ENCODE peak calls at places on chromosome 16, in six cellular contexts. E is heart left ventricle, U is dorsolateral prefrontal cortex, H is fibroblast of the aortic adventitia, C is uterus, T is heart right ventricle. B is an unnamed sample.

GRCh38 chr16:51508813-51509212 is 357.7 kb upstream of the SALL1 start:
- DNase-seq in C (peak), H (peak), U (no peak), E (no peak), T (no peak), B (no peak)

GRCh38 chr16:54816471-54816870 is 114.2 kb upstream of the IRX5 start:
- DNase-seq in C (no peak), U (no peak), E (no peak), T (no peak), H (no peak), B (no peak)

GRCh38 chr16:22358000-22358399 is 16.4 kb downstream of the CDR2 start:
- DNase-seq in C (no peak), E (no peak), H (no peak), T (no peak), U (no peak), B (no peak)

GRCh38 chr16:46620265-46621005 is 744 bp downstream of the SHCBP1 start:
- DNase-seq in E (no peak), T (no peak), U (no peak), C (no peak), H (no peak), B (no peak)

GRCh38 chr16:9813665-9814064 is 368.6 kb downstream of the GRIN2A start:
- DNase-seq in T (no peak), U (no peak), H (no peak), C (no peak), E (no peak), B (no peak)

GRCh38 chr16:87661561-87661960 is 59.3 kb downstream of the JPH3 start:
- DNase-seq in H (peak), C (no peak), E (peak), T (peak), U (no peak), B (no peak)

GRCh38 chr16:68416057-68417046 is 32.0 kb downstream of the SMPD3 start:
- DNase-seq in U (peak), H (no peak), C (no peak), T (no peak), E (no peak), B (no peak)

GRCh38 chr16:89120281-89120680 is 26.6 kb downstream of the ACSF3 start:
- DNase-seq in C (no peak), T (no peak), E (peak), U (no peak), H (no peak), B (no peak)

GRCh38 chr16:75377971-75378386 is 55.3 kb downstream of the CFDP1 start:
- DNase-seq in E (no peak), H (peak), C (peak), T (no peak), U (peak), B (no peak)

GRCh38 chr16:49440156-49441065 is 66.8 kb downstream of the C16orf78 start:
- DNase-seq in T (no peak), E (no peak), C (no peak), H (no peak), U (no peak), B (peak)

GRCh38 chr16:46790599-46791270 is 40.2 kb downstream of the C16orf87 start:
- DNase-seq in E (no peak), U (no peak), C (no peak), T (no peak), H (no peak), B (no peak)

GRCh38 chr16:19524866-19525723 is 1.4 kb downstream of the CCP110 start:
- DNase-seq in H (peak), T (no peak), C (no peak), U (no peak), E (no peak), B (no peak)

GRCh38 chr16:24717411-24717810 is 12.0 kb upstream of the TNRC6A start:
- DNase-seq in H (peak), E (no peak), C (no peak), T (no peak), U (no peak), B (no peak)

GRCh38 chr16:81522141-81522701 is 77.6 kb downstream of the CMIP start:
- DNase-seq in E (no peak), U (no peak), C (no peak), T (no peak), H (no peak), B (no peak)

GRCh38 chr16:69928856-69929400 is 22.2 kb upstream of the CLEC18A start:
- DNase-seq in C (no peak), E (no peak), H (no peak), T (no peak), U (no peak), B (no peak)

GRCh38 chr16:55526448-55526847 is 17.6 kb downstream of the LPCAT2 start:
- DNase-seq in C (no peak), T (no peak), H (peak), E (no peak), U (no peak), B (no peak)

GRCh38 chr16:380837-381787 is 666 bp downstream of the PGAP6 start:
- DNase-seq in C (no peak), E (peak), T (peak), H (no peak), U (no peak), B (no peak)

GRCh38 chr16:14475370-14476139 is 154.5 kb downstream of the PARN start:
- DNase-seq in H (peak), U (no peak), T (no peak), C (no peak), E (no peak), B (no peak)

GRCh38 chr16:21980032-21980431 is 20.9 kb downstream of the PDZD9 start:
- DNase-seq in E (no peak), T (no peak), C (no peak), U (no peak), H (no peak), B (no peak)

GRCh38 chr16:31063843-31064611 is 10.0 kb downstream of the ZNF668 start:
- DNase-seq in E (peak), T (no peak), H (no peak), U (no peak), C (no peak), B (no peak)

DNA sequence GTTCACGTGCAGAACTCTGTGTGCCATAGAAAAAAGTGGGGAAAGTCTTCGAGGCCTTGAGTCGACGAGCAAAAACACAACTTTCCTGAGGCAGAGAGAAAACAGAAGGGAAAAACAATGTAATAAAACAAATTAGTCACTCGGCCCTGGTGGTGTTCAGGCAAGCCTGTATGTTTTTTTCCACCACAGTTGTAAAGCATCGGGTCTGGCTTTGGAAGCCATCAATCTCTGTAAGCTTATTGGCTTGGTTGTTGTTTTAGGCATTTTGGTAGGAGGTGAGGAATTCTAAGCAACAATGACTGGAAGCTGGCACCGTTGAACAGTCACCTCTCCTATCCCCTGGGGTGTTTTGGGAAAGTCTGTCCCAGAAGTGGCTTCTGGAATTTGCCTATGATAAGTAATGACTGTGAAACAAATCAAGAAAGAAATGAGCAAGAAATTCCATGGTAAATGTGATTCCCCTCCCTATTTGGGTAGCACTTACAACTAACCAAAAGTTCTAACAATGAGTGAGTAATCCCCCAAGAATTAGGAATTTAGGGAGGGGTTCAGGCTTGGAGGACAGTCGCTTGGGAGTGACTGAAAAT is 2.8 kb downstream of the CDH13 start:
- DNase-seq in U (no peak), C (peak), E (no peak), T (no peak), H (peak), B (no peak)
- H3K4me3 ChIP-seq in U (no peak), C (no peak), E (no peak), T (no peak), H (no peak), B (no peak)

GRCh38 chr16:48044117-48044516 is 111.7 kb downstream of the ABCC12 start:
- DNase-seq in C (no peak), T (no peak), U (no peak), H (no peak), E (no peak), B (no peak)

GRCh38 chr16:48047755-48048154 is 108.0 kb downstream of the ABCC12 start:
- DNase-seq in T (no peak), E (no peak), U (no peak), H (no peak), C (no peak), B (no peak)

GRCh38 chr16:48047273-48047672 is 108.5 kb downstream of the ABCC12 start:
- DNase-seq in U (no peak), E (no peak), T (no peak), C (no peak), H (no peak), B (no peak)

DNA sequence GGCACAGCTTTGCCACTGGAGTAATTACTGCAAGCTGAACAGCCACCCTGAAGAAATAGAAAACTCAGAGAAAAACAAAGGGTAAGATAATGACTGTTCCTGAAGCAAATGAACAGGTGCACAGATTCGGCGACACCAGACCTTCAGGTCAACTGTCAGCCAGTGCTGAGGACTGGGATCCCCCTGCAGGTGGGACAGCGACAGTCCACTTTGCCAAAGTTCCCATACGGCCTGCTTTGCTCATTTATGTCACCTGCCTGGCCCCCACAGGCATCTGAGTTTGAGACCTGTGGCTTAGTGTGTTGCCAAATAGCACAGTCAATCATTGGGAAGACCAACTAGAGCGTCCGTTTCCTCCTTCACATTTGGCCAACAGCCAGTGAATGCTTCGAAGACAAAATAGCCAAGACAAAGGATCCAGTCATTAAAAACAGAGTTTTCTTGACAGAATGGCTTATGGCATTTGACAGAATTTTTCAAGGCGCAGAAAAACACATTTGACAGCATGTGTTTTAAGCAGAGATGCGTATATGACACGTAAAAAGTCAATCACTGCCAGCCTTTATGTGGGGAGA is 113.8 kb downstream of the ABCC12 start:
- DNase-seq in U (peak), H (no peak), C (no peak), E (no peak), T (no peak), B (no peak)
- TF ChIP-seq CTCF in U (no peak), H (no peak), C (no peak), E (no peak), T (no peak), B (peak)

GRCh38 chr16:57470683-57471082 is 8.2 kb downstream of the POLR2C start:
- DNase-seq in C (peak), E (peak), T (peak), U (no peak), H (peak), B (no peak)
- H3K4me3 ChIP-seq in C (no peak), E (no peak), T (no peak), U (no peak), H (no peak), B (no peak)

DNA sequence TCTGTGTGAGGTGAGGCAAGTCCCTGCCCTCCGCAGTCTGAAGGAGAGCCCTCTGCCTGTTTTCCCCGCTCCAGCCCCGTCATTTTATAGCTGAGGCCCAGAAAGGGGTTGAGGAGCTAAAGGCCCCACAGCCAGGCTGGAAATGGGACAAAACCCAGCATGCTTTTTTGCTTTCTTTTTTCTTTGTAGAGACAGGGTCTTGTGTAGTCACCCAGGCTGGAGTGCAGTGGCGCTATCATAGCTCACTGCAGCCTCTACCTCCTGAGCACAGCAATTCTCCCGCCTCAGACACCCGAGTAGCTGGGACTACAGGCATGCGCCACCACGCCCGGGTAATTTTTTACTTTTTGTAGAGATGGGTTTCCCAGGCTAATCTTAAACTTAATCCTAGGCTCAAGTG is 11.0 kb upstream of the LITAF start:
- DNase-seq in H (no peak), T (no peak), C (no peak), E (no peak), U (no peak), B (no peak)
- TF ChIP-seq CTCF in H (no peak), T (no peak), C (no peak), E (no peak), U (no peak), B (no peak)

B was measured in GM12864.